ENCODE peak calls at places on chromosomes 2 and 18, in ten cellular contexts. R, Q, D, X, S, K, E, O, W and N are unnamed samples.

GRCh38 chr2:127631997-127632581 is 13.9 kb upstream of the GPR17 start:
- DNase-seq in R (no peak), Q (no peak), D (no peak), X (peak; percentile 54), S (no peak), K (no peak), E (no peak), O (no peak), W (no peak), N (no peak)

GRCh38 chr2:98297817-98298684 is 48.2 kb upstream of the CNGA3 start:
- DNase-seq in R (no peak), Q (no peak), D (peak; percentile 17), X (no peak), S (no peak), K (no peak), E (no peak), O (peak; percentile 58), W (no peak), N (no peak)

GRCh38 chr2:200122683-200123082 is 167.3 kb downstream of the MAIP1 start:
- DNase-seq in R (no peak), Q (no peak), D (no peak), X (no peak), S (no peak), K (no peak), E (no peak), O (no peak), W (no peak), N (no peak)

GRCh38 chr2:71995067-71995665 is 152.5 kb downstream of the CYP26B1 start:
- DNase-seq in R (no peak), Q (no peak), D (peak; percentile 57), X (no peak), S (peak; percentile 10), K (no peak), E (no peak), O (peak; percentile 55), W (no peak), N (peak; percentile 54)

GRCh38 chr2:102872388-102872787 is 110.6 kb downstream of the TMEM182 start:
- DNase-seq in R (no peak), Q (no peak), D (no peak), X (no peak), S (peak; percentile 0), K (no peak), E (no peak), O (no peak), W (no peak), N (peak; percentile 38)

GRCh38 chr18:30632058-30632718 is 410.4 kb downstream of the DSC3 start:
- DNase-seq in R (no peak), Q (no peak), D (no peak), X (no peak), S (no peak), K (no peak), E (no peak), O (peak; percentile 21), W (no peak), N (no peak)

GRCh38 chr2:239181074-239181581 is 219.7 kb downstream of the HDAC4 start:
- DNase-seq in R (peak; percentile 33), Q (no peak), D (no peak), X (peak; percentile 31), S (no peak), K (no peak), E (no peak), O (no peak), W (no peak), N (no peak)

GRCh38 chr2:80489718-80490117 is 185.2 kb upstream of the LRRTM1 start:
- DNase-seq in R (no peak), Q (no peak), D (no peak), X (no peak), S (peak; percentile 77), K (no peak), E (no peak), O (no peak), W (no peak), N (no peak)

GRCh38 chr18:67483237-67483636 is 33.3 kb downstream of the DSEL start:
- DNase-seq in R (no peak), Q (no peak), D (no peak), X (no peak), S (no peak), K (no peak), E (no peak), O (no peak), W (no peak), N (no peak)

GRCh38 chr18:13643261-13643671 is 83.1 kb downstream of the FAM210A start:
- DNase-seq in R (no peak), Q (no peak), D (no peak), X (no peak), S (no peak), K (no peak), E (no peak), O (peak; percentile 55), W (no peak), N (no peak)